ENCODE peak calls at places on chromosomes 12 and 14, in six cellular contexts. Q is K562, P is GM12878, S is SK-N-SH, A is HepG2, B is H1. I is an unnamed sample.

GRCh38 chr14:71193663-71194062 is 286.4 kb downstream of the PCNX1 start:
- DNase-seq in S (no peak), A (no peak), Q (no peak), P (no peak), B (no peak), I (no peak)

GRCh38 chr14:50864911-50865310 is 6.9 kb upstream of the ABHD12B start:
- DNase-seq in P (no peak), S (no peak), B (no peak), Q (no peak), A (no peak), I (no peak)

GRCh38 chr14:24197066-24197465 is 1.8 kb upstream of the TM9SF1 start:
- DNase-seq in S (no peak), B (no peak), Q (peak), A (no peak), P (no peak), I (no peak)

GRCh38 chr12:124727922-124728321 is 135.7 kb downstream of the SCARB1 start:
- DNase-seq in Q (no peak), B (no peak), S (no peak), P (no peak), A (no peak), I (peak)

GRCh38 chr14:91067186-91067585 is 6.7 kb upstream of the RPS6KA5 start:
- DNase-seq in S (no peak), B (no peak), A (no peak), P (no peak), Q (no peak), I (no peak)

GRCh38 chr12:127459687-127460086 is 807.3 kb upstream of the TMEM132C start:
- DNase-seq in Q (no peak), B (no peak), A (no peak), P (no peak), S (no peak), I (no peak)

GRCh38 chr12:122201381-122201780 is 2.1 kb upstream of the B3GNT4 start:
- DNase-seq in B (no peak), Q (no peak), S (no peak), A (no peak), P (no peak), I (no peak)

GRCh38 chr12:92574911-92575570 is 127.7 kb upstream of the PLEKHG7 start:
- DNase-seq in A (peak), S (no peak), B (no peak), P (no peak), Q (no peak), I (no peak)

GRCh38 chr14:79730911-79731310 is 480.4 kb downstream of the DIO2 start:
- DNase-seq in A (no peak), S (no peak), Q (no peak), P (no peak), B (no peak), I (no peak)

GRCh38 chr14:103749452-103749851 is 33.8 kb downstream of the ZFYVE21 start:
- DNase-seq in B (no peak), S (no peak), Q (no peak), A (no peak), P (no peak), I (no peak)

GRCh38 chr12:30286345-30286926 is 409.2 kb downstream of the IPO8 start:
- DNase-seq in B (no peak), P (no peak), Q (no peak), A (peak), S (peak), I (no peak)

GRCh38 chr14:55772521-55772920 is 192.5 kb downstream of the KTN1 start:
- DNase-seq in Q (no peak), B (no peak), A (no peak), S (no peak), P (no peak), I (no peak)

GRCh38 chr14:39434401-39434800 is 2.2 kb upstream of the FBXO33 start:
- DNase-seq in S (no peak), Q (no peak), A (no peak), P (no peak), B (no peak), I (no peak)

GRCh38 chr14:68634346-68634745 is 158.5 kb downstream of the ZFP36L1 start:
- DNase-seq in B (peak), Q (no peak), S (no peak), A (no peak), P (no peak), I (no peak)

GRCh38 chr14:68631691-68632590 is 160.9 kb downstream of the ZFP36L1 start:
- DNase-seq in S (no peak), Q (no peak), A (no peak), P (no peak), B (peak), I (no peak)

GRCh38 chr14:68632591-68632895 is 160.3 kb downstream of the ZFP36L1 start:
- DNase-seq in Q (no peak), A (no peak), P (no peak), S (no peak), B (peak), I (no peak)

GRCh38 chr14:68634874-68635601 is 157.8 kb downstream of the ZFP36L1 start:
- DNase-seq in Q (no peak), S (peak), B (peak), A (no peak), P (no peak), I (no peak)

GRCh38 chr14:68633131-68633991 is 159.5 kb downstream of the ZFP36L1 start:
- DNase-seq in Q (no peak), B (peak), S (no peak), A (no peak), P (no peak), I (no peak)
- TF ChIP-seq GABPA in Q (no peak), B (no peak), S (no peak), A (no peak), P (no peak), I (no peak)

DNA sequence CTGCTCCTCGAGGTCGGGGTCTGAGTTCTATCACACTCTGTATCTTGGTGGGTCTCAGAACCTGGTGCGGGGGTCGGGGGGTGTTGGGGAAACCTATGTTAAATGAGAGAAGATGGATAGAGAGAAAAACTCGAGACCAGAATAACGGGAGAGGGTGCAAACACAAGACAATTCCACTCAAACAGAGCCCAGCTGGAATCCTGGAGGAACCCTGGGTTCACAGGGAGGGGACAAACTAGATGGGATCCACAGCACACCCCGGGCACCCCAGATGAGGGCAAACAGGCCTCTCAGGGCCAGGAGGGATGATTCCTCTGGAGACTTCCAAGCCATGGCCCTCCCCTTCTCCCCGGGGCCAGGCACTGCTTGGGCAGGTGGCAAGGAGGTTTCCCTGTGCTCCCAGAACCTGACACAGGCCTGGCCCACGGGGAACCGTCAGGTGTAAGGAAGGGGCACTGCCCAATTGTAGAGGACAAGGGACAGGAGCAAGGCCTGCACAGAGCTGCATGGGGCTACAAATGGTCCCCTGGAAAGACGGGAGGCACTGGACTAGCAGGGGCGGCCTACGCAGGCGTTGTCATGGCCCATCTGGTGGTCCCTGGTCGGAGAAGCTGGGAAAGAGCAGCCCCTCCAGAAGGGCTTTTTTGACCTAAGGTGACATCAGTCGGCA is 313.1 kb upstream of the DIO3 start:
- DNase-seq in P (no peak), A (no peak), B (no peak), Q (no peak), S (peak), I (no peak)
- TF ChIP-seq GABPA in P (no peak), A (no peak), B (no peak), Q (no peak), S (no peak), I (no peak)

GRCh38 chr12:131121705-131122405 is 168.1 kb downstream of the ADGRD1 start:
- DNase-seq in B (no peak), S (no peak), P (no peak), A (no peak), Q (peak), I (no peak)

GRCh38 chr12:131118366-131118765 is 164.7 kb downstream of the ADGRD1 start:
- DNase-seq in S (no peak), Q (no peak), B (no peak), A (no peak), P (no peak), I (no peak)

GRCh38 chr12:131119936-131120335 is 166.2 kb downstream of the ADGRD1 start:
- DNase-seq in A (no peak), P (no peak), B (no peak), S (no peak), Q (no peak), I (no peak)

GRCh38 chr12:131122631-131123030 is 168.9 kb downstream of the ADGRD1 start:
- DNase-seq in A (no peak), B (no peak), Q (no peak), P (no peak), S (no peak), I (no peak)

GRCh38 chr12:131120831-131121271 is 167.1 kb downstream of the ADGRD1 start:
- DNase-seq in A (no peak), S (no peak), Q (no peak), P (no peak), B (no peak), I (no peak)
- TF ChIP-seq GABPA in A (no peak), S (no peak), Q (no peak), P (no peak), B (no peak), I (no peak)

GRCh38 chr14:33634631-33635030 is 316.2 kb downstream of the EGLN3 start:
- DNase-seq in B (no peak), S (no peak), Q (no peak), A (no peak), P (no peak), I (no peak)

GRCh38 chr14:33636715-33637114 is 314.2 kb downstream of the EGLN3 start:
- DNase-seq in A (no peak), B (no peak), Q (no peak), S (no peak), P (no peak), I (no peak)

GRCh38 chr14:33629721-33630287 is 321.1 kb downstream of the EGLN3 start:
- DNase-seq in S (no peak), Q (no peak), B (no peak), P (no peak), A (no peak), I (no peak)

GRCh38 chr14:33631021-33631420 is 319.9 kb downstream of the EGLN3 start:
- DNase-seq in B (no peak), S (no peak), Q (no peak), A (no peak), P (no peak), I (no peak)
- TF ChIP-seq GABPA in B (no peak), S (no peak), Q (no peak), A (no peak), P (no peak), I (no peak)

I was measured in HL-60.